ENCODE peak calls at places on chromosomes 11 and 22, in seven cellular contexts. W is PC-3, T is spleen, O is fibroblast of lung, U is endothelial cell of umbilical vein, B is uterus, G is PC-9. V is an unnamed sample. For H3K4me1 and H3K27me3, the result is how much of the 10 kb centered on the place peaks cover.

GRCh38 chr22:19287889-19288288 is 3.6 kb downstream of the CLTCL1 start:
- DNase-seq in T (no peak), O (peak), G (no peak), W (peak), B (no peak), U (no peak), V (no peak)

GRCh38 chr11:833114-833791 is 501 bp downstream of the CD151 start:
- DNase-seq in W (no peak), B (peak), O (no peak), G (peak), T (peak), U (peak), V (peak)

GRCh38 chr22:46060292-46061123 is 83.5 kb upstream of the WNT7B start:
- DNase-seq in B (no peak), G (no peak), O (peak), U (no peak), T (no peak), W (peak), V (no peak)

GRCh38 chr22:48888466-48889208 is 939.0 kb downstream of the BRD1 start:
- DNase-seq in W (no peak), B (no peak), G (no peak), T (peak), U (no peak), O (no peak), V (no peak)

GRCh38 chr22:46914481-46914880 is 152.0 kb downstream of the TBC1D22A start:
- DNase-seq in U (no peak), T (no peak), G (no peak), O (no peak), W (no peak), B (no peak), V (no peak)

GRCh38 chr22:19831016-19831415 is 23.7 kb downstream of the GNB1L start:
- DNase-seq in B (no peak), G (no peak), U (no peak), O (no peak), W (no peak), T (no peak), V (no peak)

GRCh38 chr11:18144243-18144642 is 11.9 kb downstream of the MRGPRX3 start:
- DNase-seq in W (peak), G (peak), U (no peak), O (peak), B (no peak), T (no peak), V (no peak)

GRCh38 chr11:76236092-76237026 is 30.1 kb upstream of the WNT11 start:
- DNase-seq in O (peak), W (peak), B (no peak), G (peak), T (peak), U (no peak), V (peak)

GRCh38 chr11:29087404-29087803 is 929.4 kb downstream of the KCNA4 start:
- DNase-seq in T (no peak), O (no peak), W (peak), U (no peak), G (no peak), B (no peak), V (no peak)

GRCh38 chr22:19874307-19875060 is 19.8 kb upstream of the GNB1L start:
- DNase-seq in B (peak), U (peak), O (peak), W (no peak), T (peak), G (no peak), V (peak)

GRCh38 chr22:32204856-32205722 is at the start of gene RFPL2:
- DNase-seq in T (no peak), G (no peak), W (no peak), B (no peak), O (peak), U (peak), V (peak)

GRCh38 chr11:62033191-62034044 is 66.0 kb upstream of the FTH1 start:
- DNase-seq in T (no peak), U (peak), B (no peak), O (no peak), W (peak), G (peak), V (no peak)

GRCh38 chr11:131811380-131811779 is 441.0 kb downstream of the NTM start:
- DNase-seq in T (no peak), O (peak), G (no peak), U (peak), W (peak), B (no peak), V (no peak)

GRCh38 chr22:31093956-31094622 is 13.0 kb downstream of the SMTN start:
- DNase-seq in B (peak), U (no peak), G (no peak), W (no peak), O (no peak), T (no peak), V (no peak)

GRCh38 chr11:844693-845644 is 2.3 kb downstream of the TSPAN4 start:
- DNase-seq in G (no peak), O (peak), U (peak), T (peak), W (peak), B (peak), V (no peak)

GRCh38 chr22:21796863-21797262 is 61.3 kb upstream of the YPEL1 start:
- DNase-seq in G (no peak), W (no peak), U (no peak), O (no peak), B (no peak), T (no peak), V (no peak)

GRCh38 chr11:128324531-128325141 is 262.7 kb downstream of the ETS1 start:
- DNase-seq in O (no peak), U (no peak), B (no peak), W (no peak), T (peak), G (no peak), V (peak)

GRCh38 chr22:29080061-29080975 is 7.5 kb downstream of the KREMEN1 start:
- DNase-seq in W (peak), U (no peak), T (no peak), O (no peak), B (no peak), G (peak), V (no peak)

GRCh38 chr11:74749127-74749964 is 697 bp downstream of the RNF169 start:
- DNase-seq in W (peak), B (peak), O (peak), G (peak), U (peak), T (peak), V (peak)

GRCh38 chr22:42939451-42939881 is 75.5 kb downstream of the PACSIN2 start:
- DNase-seq in G (peak), U (peak), O (no peak), T (no peak), W (peak), B (no peak), V (no peak)

GRCh38 chr22:33519140-33519973 is 400.9 kb downstream of the LARGE1 start:
- DNase-seq in T (no peak), G (peak), W (peak), O (peak), U (no peak), B (peak), V (peak)

GRCh38 chr11:76635991-76636520 is 34.5 kb downstream of the LRRC32 start:
- DNase-seq in T (no peak), B (no peak), W (no peak), U (no peak), G (no peak), O (no peak), V (no peak)

GRCh38 chr11:106399075-106399500 is 321.6 kb downstream of the AASDHPPT start:
- DNase-seq in G (peak), U (no peak), T (no peak), O (peak), B (peak), W (peak), V (no peak)

GRCh38 chr22:17222503-17222902 is 3.3 kb upstream of the ADA2 start:
- DNase-seq in O (no peak), W (no peak), B (no peak), T (no peak), U (no peak), G (no peak), V (no peak)

GRCh38 chr11:60396382-60396781 is at the start of gene MS4A14:
- DNase-seq in O (no peak), U (no peak), B (no peak), W (no peak), T (no peak), G (no peak), V (no peak)

GRCh38 chr11:23211221-23211620 is 350.9 kb upstream of the CCDC179 start:
- DNase-seq in G (no peak), O (peak), U (no peak), T (no peak), B (no peak), W (no peak), V (no peak)

GRCh38 chr11:62544521-62545436 is 1.8 kb downstream of the AHNAK start:
- DNase-seq in T (no peak), O (peak), G (no peak), B (no peak), W (peak), U (peak), V (peak)

GRCh38 chr11:123362941-123363340 is 67.1 kb upstream of the GRAMD1B start:
- DNase-seq in B (no peak), G (no peak), T (no peak), U (no peak), W (no peak), O (no peak), V (no peak)

GRCh38 chr11:123365955-123366354 is 64.1 kb upstream of the GRAMD1B start:
- DNase-seq in B (no peak), O (no peak), G (no peak), T (no peak), W (no peak), U (no peak), V (no peak)

GRCh38 chr11:123363556-123363955 is 66.5 kb upstream of the GRAMD1B start:
- DNase-seq in O (no peak), B (no peak), G (no peak), T (no peak), W (no peak), U (no peak), V (no peak)

GRCh38 chr11:123366924-123367323 is 63.1 kb upstream of the GRAMD1B start:
- DNase-seq in O (no peak), B (no peak), W (no peak), U (no peak), G (no peak), T (no peak), V (no peak)

DNA sequence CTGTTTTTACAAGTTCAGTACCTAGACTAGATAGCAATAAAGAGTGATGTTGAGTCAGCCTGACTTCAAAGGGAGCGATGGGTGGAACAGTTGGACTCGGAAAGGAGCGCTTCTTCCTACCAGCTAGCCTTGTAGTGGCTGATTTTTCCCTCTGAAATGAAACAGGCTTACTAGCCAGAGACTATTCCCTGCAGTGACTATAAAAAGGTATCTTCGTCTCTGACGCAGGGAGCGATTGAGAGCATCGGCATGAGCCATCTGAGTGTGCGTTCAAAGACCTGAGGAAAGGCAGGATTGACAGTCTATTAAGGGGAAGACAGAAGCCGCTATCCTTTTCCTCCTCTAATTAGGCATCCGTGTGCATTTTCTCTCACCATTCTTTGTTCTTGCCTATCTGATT is 65.9 kb upstream of the GRAMD1B start:
- DNase-seq in B (no peak), G (no peak), T (no peak), W (no peak), O (no peak), U (no peak), V (no peak)
- H3K4me1 ChIP-seq in B (under half), G (under half), T (under half), W (under half), O (under half), U (under half), V (under half)

GRCh38 chr11:70097783-70098182 is 19.7 kb downstream of the ANO1 start:
- DNase-seq in U (no peak), O (no peak), W (no peak), T (no peak), B (no peak), G (no peak), V (no peak)

GRCh38 chr11:70100791-70101190 is 22.7 kb downstream of the ANO1 start:
- DNase-seq in U (no peak), G (no peak), T (no peak), O (no peak), W (no peak), B (no peak), V (no peak)

GRCh38 chr11:70099578-70100282 is 21.6 kb downstream of the ANO1 start:
- DNase-seq in B (no peak), O (peak), G (no peak), W (no peak), T (no peak), U (no peak), V (no peak)

GRCh38 chr11:70100283-70100610 is 22.1 kb downstream of the ANO1 start:
- DNase-seq in O (no peak), U (no peak), B (no peak), G (no peak), T (no peak), W (no peak), V (no peak)

DNA sequence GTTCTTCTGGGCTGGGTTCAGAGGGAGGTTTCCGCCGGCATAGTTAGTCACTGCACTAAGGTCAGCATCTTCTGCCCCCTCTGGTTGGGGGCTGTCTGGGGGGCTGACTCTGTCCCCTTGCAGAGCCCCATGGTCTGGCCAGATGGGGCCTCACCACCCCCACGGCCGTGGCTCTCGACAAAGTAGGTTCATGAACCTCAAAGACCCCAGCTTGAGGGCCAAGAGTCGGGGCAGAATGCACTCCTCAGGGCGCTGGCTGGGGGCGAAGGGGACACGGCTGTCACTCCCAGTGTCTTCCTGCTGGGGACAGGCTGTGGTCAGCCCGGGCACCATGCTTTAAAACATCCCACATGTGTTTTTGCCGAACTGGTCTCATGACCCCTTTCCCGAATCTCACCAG is 20.8 kb downstream of the ANO1 start:
- DNase-seq in T (no peak), U (no peak), G (no peak), W (no peak), O (no peak), B (no peak), V (no peak)
- H3K27me3 ChIP-seq in T (under half), U (under half), G (under half), W (under half), O (under half), B (under half), V (under half)

DNA sequence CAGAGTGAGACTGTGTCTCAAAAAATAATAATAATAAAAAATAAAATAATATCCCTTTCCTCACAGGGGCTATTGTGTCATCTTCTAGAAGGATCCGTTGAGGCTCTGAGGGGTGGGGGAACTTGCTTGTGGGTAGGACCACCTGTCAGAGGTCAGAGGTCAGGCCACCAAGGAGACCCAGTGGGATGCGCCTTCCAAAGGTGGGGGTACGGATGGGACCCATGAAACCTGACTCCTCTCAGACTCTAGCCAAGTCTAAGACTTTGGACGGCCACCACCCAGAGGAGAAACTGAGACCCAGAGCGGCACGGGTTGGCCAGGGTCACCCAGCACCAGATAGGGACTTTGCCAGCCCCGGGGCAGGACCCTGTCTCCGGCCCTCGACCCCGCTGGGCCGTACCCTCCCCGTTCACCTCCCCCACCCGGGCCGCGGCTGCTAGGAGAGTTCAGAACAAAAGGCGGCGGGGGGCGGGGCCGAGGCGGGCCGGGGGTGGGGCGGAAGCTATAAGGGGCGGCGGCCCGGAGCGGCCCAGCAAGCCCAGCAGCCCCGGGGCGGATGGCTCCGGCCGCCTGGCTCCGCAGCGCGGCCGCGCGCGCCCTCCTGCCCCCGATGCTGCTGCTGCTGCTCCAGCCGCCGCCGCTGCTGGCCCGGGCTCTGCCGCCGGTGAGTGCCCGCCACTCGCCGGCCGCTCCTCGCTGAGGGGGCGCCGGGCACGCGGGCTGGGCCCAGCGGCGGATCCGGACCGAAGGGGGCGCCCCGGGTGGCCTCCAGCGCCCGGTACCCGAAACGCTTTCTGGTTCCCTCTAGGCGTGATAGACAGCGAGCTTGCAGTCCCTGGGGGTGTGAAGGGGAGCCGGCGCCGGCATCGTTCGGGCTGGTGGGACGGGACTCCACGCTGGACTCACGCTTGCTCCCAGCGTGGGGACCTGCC is at the start of gene MMP11:
- DNase-seq in U (no peak), B (peak), O (peak), T (peak), W (peak), G (no peak), V (peak)
- H3K4me3 ChIP-seq in U (peak), B (peak), O (peak), T (peak), W (peak), G (peak), V (peak)

GRCh38 chr11:43492701-43493100 is 134.0 kb downstream of the TTC17 start:
- DNase-seq in W (no peak), B (no peak), U (no peak), T (no peak), O (no peak), G (no peak), V (no peak)

GRCh38 chr11:43493431-43493830 is 134.7 kb downstream of the TTC17 start:
- DNase-seq in G (no peak), U (peak), O (no peak), T (no peak), B (no peak), W (no peak), V (no peak)

GRCh38 chr11:43497144-43497543 is 138.4 kb downstream of the TTC17 start:
- DNase-seq in T (no peak), O (no peak), G (no peak), W (no peak), B (no peak), U (no peak), V (peak)
- H3K4me1 ChIP-seq in T (under half), O (under half), G (under half), W (under half), B (under half), U (under half), V (under half)

GRCh38 chr22:44583854-44584253 is 85.8 kb upstream of the RTL6 start:
- DNase-seq in O (no peak), U (no peak), G (no peak), T (peak), B (peak), W (no peak), V (no peak)
- H3K27me3 ChIP-seq in O (under half), U (under half), G (under half), T (under half), B (under half), W (under half), V (under half)

GRCh38 chr11:126514061-126514713 is 158.7 kb downstream of the ST3GAL4 start:
- DNase-seq in W (no peak), T (peak), G (no peak), B (no peak), O (no peak), U (no peak), V (no peak)
- H3K4me3 ChIP-seq in W (no peak), T (no peak), G (no peak), B (no peak), O (no peak), U (no peak), V (no peak)

GRCh38 chr22:50258361-50259292 is 2.9 kb downstream of the MAPK12 start:
- DNase-seq in U (no peak), O (no peak), W (no peak), G (no peak), B (no peak), T (no peak), V (no peak)
- H3K4me1 ChIP-seq in U (under half), O (under half), W (under half), G (under half), B (under half), T (under half), V (under half)

V was measured in small intestine.